ENCODE peak calls at places on chromosomes 1 and 21, in six cellular contexts. S, P, X, H, B and U are unnamed samples.

GRCh38 chr1:9198538-9199361 is 35.8 kb upstream of the H6PD start:
- DNase-seq in P (no peak), H (no peak), S (no peak), X (no peak), B (no peak), U (no peak)

GRCh38 chr1:176717052-176717754 is 254.2 kb downstream of the PAPPA2 start:
- DNase-seq in B (no peak), H (no peak), P (no peak), S (no peak), X (no peak), U (no peak)

GRCh38 chr1:227489572-227489971 is 73.8 kb upstream of the ZNF678 start:
- DNase-seq in X (peak; percentile 44), B (no peak), H (no peak), S (no peak), P (no peak), U (no peak)

GRCh38 chr1:179031855-179032513 is 6.3 kb downstream of the FAM20B start:
- DNase-seq in H (no peak), B (no peak), P (no peak), X (no peak), S (no peak), U (no peak)

GRCh38 chr1:27726173-27726793 is 522 bp downstream of the FAM76A start:
- DNase-seq in H (peak; percentile 62), X (peak; percentile 59), S (peak; percentile 30), B (no peak), P (peak; percentile 44), U (peak; percentile 80)

GRCh38 chr1:177044390-177044789 is 120.1 kb downstream of the ASTN1 start:
- DNase-seq in B (no peak), X (no peak), P (no peak), H (no peak), S (no peak), U (no peak)

GRCh38 chr1:35894183-35894582 is 11.2 kb downstream of the AGO1 start:
- DNase-seq in X (peak; percentile 21), B (peak; percentile 83), H (peak; percentile 29), S (peak; percentile 18), P (no peak), U (no peak)

GRCh38 chr1:150293433-150294253 is at the start of gene MRPS21:
- DNase-seq in H (peak; percentile 85), B (peak; percentile 95), X (peak; percentile 90), S (peak; percentile 86), P (peak; percentile 86), U (peak; percentile 96)

GRCh38 chr1:32091176-32091575 is 16.7 kb upstream of the KPNA6 start:
- DNase-seq in P (no peak), H (no peak), B (no peak), S (no peak), X (no peak), U (no peak)

DNA sequence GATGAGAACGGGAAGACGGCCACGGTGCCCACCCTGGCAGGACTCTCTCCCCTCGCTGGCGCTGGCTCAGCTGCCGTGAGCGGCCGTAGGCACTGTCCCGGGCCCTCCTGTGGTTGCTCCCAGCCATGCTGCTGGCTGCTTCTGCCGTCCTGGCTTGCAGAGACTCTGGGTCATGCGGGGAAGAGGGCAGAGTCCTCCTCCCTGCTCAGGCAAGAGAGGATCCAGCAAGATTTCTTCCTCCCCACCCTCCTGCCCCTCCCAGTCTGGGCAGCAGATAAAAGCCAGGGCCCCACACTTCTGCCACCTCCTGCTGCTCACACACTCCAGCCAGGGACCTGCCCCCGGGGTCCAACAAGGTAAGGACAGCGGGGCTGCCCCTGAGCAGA is 60.1 kb downstream of the AGPAT3 start:
- DNase-seq in X (no peak), H (peak; percentile 63), P (no peak), B (no peak), S (no peak), U (peak; percentile 63)
- TF ChIP-seq POLR2A in X (no peak), H (no peak), P (no peak), B (no peak), S (no peak), U (no peak)

DNA sequence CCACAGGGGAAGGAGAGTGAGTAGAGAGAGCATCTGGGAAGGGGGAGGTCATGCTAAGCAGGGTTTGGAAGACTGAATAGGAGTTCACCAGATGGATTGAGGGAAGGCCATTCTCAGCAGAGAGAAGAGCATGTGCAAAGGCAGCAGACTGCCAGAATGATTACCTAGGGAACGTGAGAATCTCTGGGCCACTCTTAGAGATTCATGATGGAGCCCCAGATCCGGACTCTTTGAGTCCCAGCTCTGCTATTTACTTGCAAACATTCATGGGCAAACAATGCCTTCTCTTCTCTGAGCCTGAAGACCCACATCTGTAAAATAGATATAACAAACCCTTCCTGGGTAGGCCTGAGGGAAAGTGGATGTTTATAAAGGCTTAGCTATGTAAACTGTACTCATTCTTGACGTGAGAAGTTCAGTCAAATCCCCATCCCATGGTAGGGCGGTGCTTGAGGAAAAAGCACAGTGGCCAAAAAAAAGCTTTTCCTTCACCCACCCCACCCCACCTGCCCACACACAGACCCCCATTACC is 3.0 kb upstream of the SLC2A1 start:
- DNase-seq in P (no peak), S (no peak), B (no peak), H (no peak), X (no peak), U (no peak)
- TF ChIP-seq POLR2A in P (no peak), S (no peak), B (no peak), H (no peak), X (no peak), U (no peak)

DNA sequence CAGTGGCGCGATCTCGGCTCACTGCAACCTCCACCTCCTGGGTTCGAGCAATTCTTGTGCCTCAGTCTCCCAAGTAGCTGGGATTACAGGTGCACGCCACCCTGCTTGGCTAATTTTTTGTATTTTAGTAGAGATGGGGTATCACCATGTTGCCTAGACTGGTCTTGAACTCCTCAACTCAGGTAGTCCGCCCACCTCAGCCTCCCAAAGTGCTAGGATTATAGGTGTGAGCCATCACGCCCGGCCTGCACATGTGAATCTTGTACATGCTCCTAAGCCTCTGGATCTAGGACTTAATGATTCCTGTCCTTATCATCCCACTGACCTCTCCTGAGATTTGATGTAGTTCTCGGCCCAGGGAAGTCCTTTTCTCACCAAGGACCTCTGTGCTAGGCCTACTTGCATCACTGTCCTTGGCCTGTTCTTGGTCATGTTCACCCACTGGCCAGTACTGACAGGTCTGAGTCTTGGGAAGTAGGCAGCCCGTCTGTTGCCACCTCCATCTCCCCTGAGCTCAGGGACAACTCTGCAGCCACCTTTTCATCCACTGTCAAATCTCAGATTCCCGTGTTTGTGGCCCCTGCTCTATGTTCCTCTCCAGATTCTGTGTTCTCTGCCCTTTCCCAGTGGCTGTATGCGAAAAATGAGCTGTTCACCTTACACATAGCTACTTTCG is 9.4 kb downstream of the HYI start:
- DNase-seq in H (peak; percentile 11), B (peak; percentile 40), S (no peak), P (no peak), X (no peak), U (no peak)
- TF ChIP-seq POLR2A in H (no peak), B (no peak), S (no peak), P (no peak), X (no peak), U (no peak)

GRCh38 chr1:236066828-236067386 is 2.0 kb upstream of the NID1 start:
- DNase-seq in B (peak; percentile 92), X (peak; percentile 78), H (peak; percentile 45), S (peak; percentile 67), P (peak; percentile 43), U (peak; percentile 94)
- TF ChIP-seq POLR2A in B (no peak), X (peak; percentile 56), H (no peak), S (no peak), P (no peak), U (peak; percentile 53)

DNA sequence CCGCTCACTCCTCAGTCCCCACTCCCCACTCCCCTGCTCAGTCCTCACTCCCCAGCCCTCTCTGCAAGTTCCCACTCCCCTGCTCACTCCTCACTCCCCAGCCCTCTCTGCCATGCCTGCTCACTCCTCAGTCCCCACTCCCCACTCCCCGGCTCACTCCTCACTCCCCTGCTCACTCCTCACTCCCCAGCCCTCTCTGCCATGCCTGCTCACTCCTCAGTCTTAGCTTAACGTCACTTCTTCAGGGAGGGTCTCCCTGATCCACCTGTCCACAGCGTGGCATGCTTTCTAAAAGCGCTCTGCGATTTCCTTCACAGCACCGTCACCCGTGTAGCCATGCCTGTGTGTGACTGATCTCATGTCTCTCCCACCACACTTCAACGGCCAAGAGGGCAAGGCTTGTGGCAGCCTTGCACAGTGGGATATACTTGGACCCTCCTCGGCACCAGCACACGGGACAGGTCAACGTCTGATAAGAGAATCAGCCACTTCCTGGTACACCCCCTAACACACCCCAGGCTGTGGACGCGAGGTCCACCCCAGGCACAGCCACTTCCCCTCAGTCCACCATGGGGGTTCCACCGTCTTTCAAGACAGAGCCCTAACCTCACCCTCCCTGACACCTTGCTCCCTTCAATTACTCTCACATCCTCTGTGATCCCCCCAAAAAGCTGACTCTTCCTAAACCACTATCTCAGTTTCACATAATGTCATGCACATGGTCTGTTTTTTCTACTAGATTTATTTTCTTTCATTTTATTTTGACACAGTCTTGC is 14.0 kb downstream of the PRDM15 start:
- DNase-seq in S (no peak), B (peak; percentile 38), X (no peak), P (no peak), H (no peak), U (no peak)
- TF ChIP-seq POLR2A in S (no peak), B (no peak), X (no peak), P (no peak), H (no peak), U (no peak)

GRCh38 chr1:39409055-39409816 is 82.2 kb upstream of the BMP8A start:
- DNase-seq in X (peak; percentile 72), B (peak; percentile 83), H (peak; percentile 57), P (peak; percentile 43), S (peak; percentile 41), U (peak; percentile 80)
- TF ChIP-seq POLR2A in X (no peak), B (no peak), H (peak; percentile 6), P (no peak), S (no peak), U (no peak)

DNA sequence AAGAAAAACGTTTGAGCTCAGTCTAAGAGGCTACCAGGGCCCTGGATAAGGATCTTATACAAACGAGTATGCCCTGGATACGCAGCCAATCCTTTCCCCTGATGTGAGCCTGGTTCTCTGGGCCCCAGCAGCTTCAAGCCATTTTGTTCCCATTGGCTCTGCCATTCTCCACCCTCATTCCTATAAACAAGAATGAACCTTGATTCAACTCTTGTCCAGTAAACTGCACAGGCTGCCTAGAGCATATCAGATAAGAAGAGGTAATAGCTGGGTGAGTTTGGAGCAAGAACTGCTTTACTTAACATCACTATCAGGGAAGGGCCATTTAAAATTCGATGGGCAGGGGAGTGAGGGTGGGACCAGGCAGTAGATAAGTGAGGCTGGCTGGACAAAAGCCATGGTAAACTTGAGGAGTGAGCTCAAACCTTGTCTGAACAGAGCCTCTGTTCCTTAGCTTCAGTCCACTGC is 11.3 kb downstream of the BTG2 start:
- DNase-seq in X (no peak), H (no peak), B (no peak), S (no peak), P (peak; percentile 85), U (peak; percentile 54)
- TF ChIP-seq POLR2A in X (no peak), H (no peak), B (no peak), S (no peak), P (no peak), U (no peak)

DNA sequence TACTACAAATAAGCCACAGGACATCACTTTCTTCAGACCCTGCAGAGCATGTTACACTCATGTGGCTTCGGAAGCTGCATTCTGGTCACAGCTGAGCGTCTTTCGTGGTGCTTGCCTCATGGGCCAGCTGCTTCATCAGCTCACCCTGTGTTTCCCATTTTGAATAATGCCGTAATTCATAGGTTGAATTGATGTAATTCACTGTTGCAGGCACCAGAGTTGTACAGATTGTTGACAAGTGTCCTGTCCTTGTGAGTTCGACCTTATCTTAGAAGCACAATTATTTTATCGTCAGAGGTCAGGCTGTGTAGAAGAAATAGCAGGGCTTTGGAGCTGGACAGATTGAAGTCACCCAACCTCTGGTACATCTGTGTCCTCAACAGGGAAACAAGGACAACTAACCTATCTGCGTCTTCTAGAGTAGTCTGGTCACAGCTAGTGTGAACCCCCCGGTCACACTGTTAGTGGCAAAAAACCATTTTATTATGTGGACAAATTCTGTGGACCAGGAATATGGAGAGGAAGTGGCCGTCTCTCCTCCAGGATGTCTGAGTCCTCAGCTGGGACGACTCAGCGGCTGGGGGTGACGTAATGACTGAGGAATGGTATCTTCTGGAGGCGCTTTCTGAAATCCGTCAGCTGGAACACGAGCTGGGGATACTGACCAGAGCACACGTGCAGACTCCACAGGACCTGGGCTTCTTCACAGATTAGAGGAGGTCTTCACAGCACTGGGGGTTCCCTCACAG is 17.8 kb downstream of the PKNOX1 start:
- DNase-seq in X (peak; percentile 77), H (no peak), S (no peak), P (no peak), B (peak; percentile 60), U (peak; percentile 96)
- TF ChIP-seq POLR2A in X (no peak), H (no peak), S (no peak), P (no peak), B (no peak), U (no peak)